ENCODE peak calls at places on chromosome 1, in four cellular contexts. B is WTC11, A is GM12878, X is HepG2. P is an unnamed sample.

GRCh38 chr1:5881526-5882222 is 110.6 kb downstream of the NPHP4 start:
- DNase-seq in B (no peak), A (no peak), X (no peak), P (no peak)

GRCh38 chr1:55868026-55868425 is 652.9 kb upstream of the USP24 start:
- DNase-seq in B (no peak), A (no peak), X (peak; percentile 3), P (no peak)

GRCh38 chr1:233293556-233294446 is 1.7 kb downstream of the PCNX2 start:
- DNase-seq in X (no peak), B (no peak), A (no peak), P (no peak)

GRCh38 chr1:1080122-1080753 is 6.1 kb upstream of the RNF223 start:
- DNase-seq in X (peak; percentile 45), A (no peak), B (peak; percentile 76), P (peak; percentile 90)

GRCh38 chr1:203187306-203188264 is 1.1 kb upstream of the CHI3L1 start:
- DNase-seq in B (no peak), X (no peak), A (no peak), P (no peak)

GRCh38 chr1:70509996-70510876 is 99.2 kb downstream of the CTH start:
- DNase-seq in B (no peak), X (peak; percentile 50), A (peak; percentile 30), P (peak; percentile 64)

GRCh38 chr1:163874070-163874469 is 552.3 kb downstream of the NUF2 start:
- DNase-seq in A (no peak), B (peak; percentile 30), X (no peak), P (no peak)

GRCh38 chr1:177585492-177586220 is 384.2 kb downstream of the SEC16B start:
- DNase-seq in X (no peak), A (peak; percentile 25), B (no peak), P (no peak)

GRCh38 chr1:214425101-214425500 is 126.3 kb downstream of the PTPN14 start:
- DNase-seq in A (no peak), B (no peak), X (no peak), P (no peak)

GRCh38 chr1:246907472-246907871 is 24.3 kb downstream of the AHCTF1 start:
- DNase-seq in A (no peak), X (peak; percentile 69), B (no peak), P (no peak)

GRCh38 chr1:38464071-38464661 is 395.4 kb downstream of the RRAGC start:
- DNase-seq in A (no peak), X (no peak), B (no peak), P (no peak)

DNA sequence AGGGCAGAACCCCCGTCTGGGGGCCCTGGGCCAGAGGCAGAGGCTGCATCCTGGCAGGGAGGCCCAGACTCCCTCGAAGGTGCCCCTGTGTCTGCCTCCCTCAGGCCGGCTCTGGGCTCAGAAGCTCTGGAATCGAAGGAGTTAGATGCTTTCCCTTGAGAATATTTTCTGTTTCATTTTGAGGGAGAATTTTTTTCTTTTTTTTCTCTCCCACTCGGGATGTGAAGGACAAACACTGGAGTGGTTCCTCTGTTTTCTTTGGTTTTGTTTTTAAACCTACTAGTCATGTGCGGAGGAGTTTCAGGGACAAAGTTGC is 44.7 kb downstream of the PRDM16 start:
- DNase-seq in B (no peak), A (no peak), X (no peak), P (no peak)
- TF ChIP-seq TCF7 in B (no peak), A (no peak), X (no peak), P (no peak)

GRCh38 chr1:23838401-23838866 is 13.2 kb upstream of the HMGCL start:
- DNase-seq in A (peak; percentile 28), B (peak; percentile 58), X (peak; percentile 45), P (peak; percentile 85)
- TF ChIP-seq TCF7 in A (no peak), B (no peak), X (no peak), P (no peak)

GRCh38 chr1:232291258-232291657 is 338.7 kb downstream of the SIPA1L2 start:
- DNase-seq in A (no peak), X (no peak), B (no peak), P (no peak)
- TF ChIP-seq TCF7 in A (no peak), X (no peak), B (no peak), P (no peak)

GRCh38 chr1:180165509-180166435 is 11.1 kb downstream of the QSOX1 start:
- DNase-seq in A (no peak), X (no peak), B (no peak), P (no peak)

GRCh38 chr1:180167721-180168467 is 13.2 kb downstream of the QSOX1 start:
- DNase-seq in B (peak; percentile 80), A (no peak), X (peak; percentile 31), P (no peak)

GRCh38 chr1:180168786-180169640 is 14.3 kb downstream of the QSOX1 start:
- DNase-seq in A (no peak), X (peak; percentile 43), B (peak; percentile 80), P (peak; percentile 74)

GRCh38 chr1:180166436-180166800 is 11.7 kb downstream of the QSOX1 start:
- DNase-seq in A (no peak), B (no peak), X (no peak), P (no peak)

DNA sequence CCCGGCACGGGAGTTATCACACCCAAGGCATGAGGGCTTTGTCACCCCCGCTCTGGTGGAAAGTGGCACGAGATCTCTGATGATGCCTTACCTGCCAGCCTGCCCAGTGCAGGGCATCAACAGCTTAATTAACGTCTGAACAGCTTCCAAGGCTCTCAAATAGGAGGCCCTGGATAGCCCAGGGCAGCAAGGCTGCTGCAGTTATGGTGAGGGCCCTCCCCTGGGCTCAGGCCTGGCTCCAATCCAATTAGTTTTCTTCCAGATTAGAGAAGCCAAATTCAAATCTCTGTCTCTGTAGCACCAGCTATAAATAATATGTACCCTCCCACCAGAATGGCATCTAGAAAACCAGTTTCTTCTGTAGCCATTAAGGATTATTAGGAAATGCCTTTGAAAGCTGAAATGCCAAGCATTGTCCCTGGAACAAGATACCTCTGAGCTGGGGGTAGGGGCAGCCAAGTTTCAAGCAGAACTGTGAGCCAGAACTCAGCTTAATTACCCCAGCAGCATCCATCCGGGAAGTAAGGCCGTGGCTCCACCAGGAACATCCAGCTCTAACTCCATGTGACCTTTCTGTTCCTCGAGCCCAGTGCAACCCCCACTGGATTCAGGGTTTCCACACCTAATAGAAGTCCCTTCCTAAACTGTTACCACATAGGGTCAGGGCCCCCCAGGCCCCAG is 12.5 kb downstream of the QSOX1 start:
- DNase-seq in A (no peak), X (no peak), B (no peak), P (no peak)
- TF ChIP-seq TCF7 in A (no peak), X (no peak), B (no peak), P (no peak)

GRCh38 chr1:171935086-171935485 is 93.8 kb downstream of the DNM3 start:
- DNase-seq in B (no peak), A (no peak), X (no peak), P (no peak)

GRCh38 chr1:171934664-171935063 is 93.4 kb downstream of the DNM3 start:
- DNase-seq in B (no peak), X (no peak), A (no peak), P (no peak)

GRCh38 chr1:171931752-171932151 is 90.5 kb downstream of the DNM3 start:
- DNase-seq in B (no peak), A (no peak), X (no peak), P (no peak)

GRCh38 chr1:171929121-171929520 is 87.8 kb downstream of the DNM3 start:
- DNase-seq in B (no peak), X (no peak), A (no peak), P (no peak)
- TF ChIP-seq TCF7 in B (no peak), X (no peak), A (no peak), P (no peak)